ENCODE peak calls at places on chromosomes 7 and 10, in four cellular contexts. One of them, this sample, is unnamed.

GRCh38 chr7:148940702-148941597 is 56.9 kb upstream of the EZH2 start:
- DNase-seq in A549: peak
- DNase-seq in SK-N-SH: peak
- DNase-seq in HepG2: peak
- DNase-seq in this sample: peak

GRCh38 chr10:6133331-6134098 is 44.7 kb downstream of the RBM17 start:
- DNase-seq in A549: no peak
- DNase-seq in SK-N-SH: peak
- DNase-seq in HepG2: no peak
- DNase-seq in this sample: no peak

GRCh38 chr10:102152545-102152890 is 329 bp downstream of the NOLC1 start:
- DNase-seq in A549: no peak
- DNase-seq in SK-N-SH: no peak
- DNase-seq in HepG2: no peak
- DNase-seq in this sample: peak

GRCh38 chr10:29377333-29377961 is 88.6 kb downstream of the LYZL1 start:
- DNase-seq in A549: peak
- DNase-seq in SK-N-SH: peak
- DNase-seq in HepG2: no peak
- DNase-seq in this sample: peak

GRCh38 chr10:125083576-125083920 is 76.8 kb downstream of the CTBP2 start:
- DNase-seq in A549: peak
- DNase-seq in SK-N-SH: no peak
- DNase-seq in HepG2: no peak
- DNase-seq in this sample: peak

GRCh38 chr7:98687331-98687863 is 70.3 kb downstream of the NPTX2 start:
- DNase-seq in A549: no peak
- DNase-seq in SK-N-SH: peak
- DNase-seq in HepG2: no peak
- DNase-seq in this sample: no peak

GRCh38 chr7:76997381-76998262 is 34.5 kb downstream of the SPDYE17 start:
- DNase-seq in A549: no peak
- DNase-seq in SK-N-SH: peak
- DNase-seq in HepG2: no peak
- DNase-seq in this sample: no peak

GRCh38 chr7:103532955-103533354 is 86.9 kb upstream of the SLC26A5 start:
- DNase-seq in A549: no peak
- DNase-seq in SK-N-SH: no peak
- DNase-seq in HepG2: no peak
- DNase-seq in this sample: no peak

GRCh38 chr10:114303556-114303955 is 64.5 kb downstream of the VWA2 start:
- DNase-seq in A549: no peak
- DNase-seq in SK-N-SH: no peak
- DNase-seq in HepG2: no peak
- DNase-seq in this sample: no peak

GRCh38 chr7:100588438-100588837 is 2.3 kb downstream of the FBXO24 start:
- DNase-seq in A549: no peak
- DNase-seq in SK-N-SH: peak
- DNase-seq in HepG2: no peak
- DNase-seq in this sample: peak

GRCh38 chr7:150947761-150948680 is 30.1 kb downstream of the KCNH2 start:
- DNase-seq in A549: no peak
- DNase-seq in SK-N-SH: peak
- DNase-seq in HepG2: no peak
- DNase-seq in this sample: no peak

GRCh38 chr7:1889556-1890181 is 219.6 kb downstream of the ELFN1 start:
- DNase-seq in A549: no peak
- DNase-seq in SK-N-SH: no peak
- DNase-seq in HepG2: no peak
- DNase-seq in this sample: peak

GRCh38 chr7:156220701-156221100 is 408.4 kb upstream of the SHH start:
- DNase-seq in A549: no peak
- DNase-seq in SK-N-SH: no peak
- DNase-seq in HepG2: no peak
- DNase-seq in this sample: no peak

GRCh38 chr7:104366390-104366789 is 38.0 kb downstream of the LHFPL3 start:
- DNase-seq in A549: no peak
- DNase-seq in SK-N-SH: no peak
- DNase-seq in HepG2: no peak
- DNase-seq in this sample: no peak

GRCh38 chr7:3911685-3912084 is 610.6 kb downstream of the SDK1 start:
- DNase-seq in A549: no peak
- DNase-seq in SK-N-SH: no peak
- DNase-seq in HepG2: no peak
- DNase-seq in this sample: peak

GRCh38 chr10:62597226-62597625 is 207.3 kb upstream of the ADO start:
- DNase-seq in A549: no peak
- DNase-seq in SK-N-SH: no peak
- DNase-seq in HepG2: no peak
- DNase-seq in this sample: peak

GRCh38 chr10:62590305-62590704 is 214.2 kb upstream of the ADO start:
- DNase-seq in A549: no peak
- DNase-seq in SK-N-SH: no peak
- DNase-seq in HepG2: no peak
- DNase-seq in this sample: peak

GRCh38 chr10:62589689-62590088 is 214.8 kb upstream of the ADO start:
- DNase-seq in A549: no peak
- DNase-seq in SK-N-SH: no peak
- DNase-seq in HepG2: no peak
- DNase-seq in this sample: peak

GRCh38 chr10:62599161-62599560 is 205.4 kb upstream of the ADO start:
- DNase-seq in A549: no peak
- DNase-seq in SK-N-SH: no peak
- DNase-seq in HepG2: no peak
- DNase-seq in this sample: no peak

GRCh38 chr10:62594093-62594520 is 210.4 kb upstream of the ADO start:
- DNase-seq in A549: peak
- DNase-seq in SK-N-SH: peak
- DNase-seq in HepG2: peak
- DNase-seq in this sample: peak
- TF ChIP-seq SMC3 in A549: peak
- TF ChIP-seq SMC3 in SK-N-SH: peak
- TF ChIP-seq SMC3 in HepG2: peak
- TF ChIP-seq SMC3 in this sample: peak

GRCh38 chr7:20350518-20350951 is 19.8 kb downstream of the ITGB8 start:
- DNase-seq in A549: no peak
- DNase-seq in SK-N-SH: peak
- DNase-seq in HepG2: no peak
- DNase-seq in this sample: no peak
- H3K4me2 ChIP-seq in A549: peak
- H3K4me2 ChIP-seq in SK-N-SH: no peak
- H3K4me2 ChIP-seq in HepG2: no peak
- H3K4me2 ChIP-seq in this sample: no peak

GRCh38 chr7:45089314-45089891 is 634 bp upstream of the NACAD start:
- DNase-seq in A549: peak
- DNase-seq in SK-N-SH: peak
- DNase-seq in HepG2: no peak
- DNase-seq in this sample: peak

GRCh38 chr7:45086348-45087065 is 2.3 kb downstream of the NACAD start:
- DNase-seq in A549: no peak
- DNase-seq in SK-N-SH: no peak
- DNase-seq in HepG2: no peak
- DNase-seq in this sample: no peak

GRCh38 chr7:45088146-45088701 is 545 bp downstream of the NACAD start:
- DNase-seq in A549: no peak
- DNase-seq in SK-N-SH: peak
- DNase-seq in HepG2: no peak
- DNase-seq in this sample: no peak

GRCh38 chr7:45087301-45088145 is 1.2 kb downstream of the NACAD start:
- DNase-seq in A549: no peak
- DNase-seq in SK-N-SH: no peak
- DNase-seq in HepG2: no peak
- DNase-seq in this sample: no peak

GRCh38 chr7:45088821-45089313 is at the start of gene NACAD:
- DNase-seq in A549: peak
- DNase-seq in SK-N-SH: peak
- DNase-seq in HepG2: no peak
- DNase-seq in this sample: peak
- TF ChIP-seq SMC3 in A549: no peak
- TF ChIP-seq SMC3 in SK-N-SH: peak
- TF ChIP-seq SMC3 in HepG2: no peak
- TF ChIP-seq SMC3 in this sample: no peak

DNA sequence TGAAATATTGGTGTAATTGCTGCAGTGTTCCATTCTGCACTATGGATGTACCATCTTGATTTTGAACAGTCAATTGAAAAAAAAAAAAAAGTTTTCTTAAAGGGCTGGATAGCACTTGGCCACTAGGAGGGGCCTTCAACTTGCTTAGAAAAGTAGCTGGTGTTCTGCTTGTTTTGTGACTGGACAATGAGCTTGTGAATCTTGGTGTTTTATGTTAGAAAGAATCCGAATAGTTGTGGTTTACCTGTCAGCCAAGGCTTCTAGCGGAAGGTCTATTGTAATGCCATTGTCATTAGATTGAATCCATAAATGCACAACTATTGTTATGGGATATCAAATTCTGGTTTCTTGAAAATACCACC is 77.1 kb downstream of the BMPER start:
- DNase-seq in A549: no peak
- DNase-seq in SK-N-SH: no peak
- DNase-seq in HepG2: no peak
- DNase-seq in this sample: peak
- H3K4me2 ChIP-seq in A549: no peak
- H3K4me2 ChIP-seq in SK-N-SH: no peak
- H3K4me2 ChIP-seq in HepG2: no peak
- H3K4me2 ChIP-seq in this sample: no peak

DNA sequence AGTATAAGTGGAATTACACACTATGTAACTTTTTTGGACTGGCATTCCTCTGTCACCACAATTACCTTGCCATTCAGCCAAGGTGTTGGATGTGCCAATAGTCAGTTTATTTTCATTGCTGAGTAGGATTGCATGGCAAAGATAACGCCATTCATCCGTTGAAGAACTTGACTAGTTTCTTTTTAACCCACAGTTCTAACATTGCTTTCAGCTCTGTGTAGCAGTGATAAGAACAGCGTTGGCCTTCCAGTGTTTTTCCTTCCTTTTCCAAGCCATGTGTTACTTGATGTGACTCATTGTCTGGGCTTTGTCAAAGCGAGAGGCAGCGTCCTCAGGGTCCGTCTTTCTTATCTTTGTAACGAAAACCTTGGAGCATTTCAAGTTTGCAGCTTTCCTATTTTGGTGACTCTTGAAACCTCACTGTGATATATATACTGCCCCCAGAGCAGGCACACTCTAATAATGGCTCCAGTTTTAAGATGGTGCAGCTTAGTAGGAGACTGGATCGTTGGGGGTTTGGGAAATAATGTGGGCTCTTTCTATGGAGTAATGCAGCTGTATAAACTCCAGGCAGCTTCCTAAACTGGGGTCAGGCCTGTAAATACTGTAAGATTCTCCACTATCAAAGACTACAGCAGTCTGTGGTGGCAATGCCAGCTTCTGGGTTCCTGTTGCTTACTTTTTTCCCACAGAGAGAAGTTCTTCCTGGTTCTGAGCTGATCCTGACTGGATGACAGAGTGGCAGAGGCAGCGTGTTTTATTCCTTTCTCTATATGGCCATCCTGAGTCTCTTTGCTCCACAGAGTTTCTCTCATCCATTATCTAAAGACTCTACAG is 41.7 kb downstream of the AKR1E2 start:
- DNase-seq in A549: no peak
- DNase-seq in SK-N-SH: no peak
- DNase-seq in HepG2: no peak
- DNase-seq in this sample: peak
- TF ChIP-seq SMC3 in A549: no peak
- TF ChIP-seq SMC3 in SK-N-SH: no peak
- TF ChIP-seq SMC3 in HepG2: no peak
- TF ChIP-seq SMC3 in this sample: no peak

GRCh38 chr7:88306590-88307048 is at the start of gene STEAP4:
- DNase-seq in A549: no peak
- DNase-seq in SK-N-SH: no peak
- DNase-seq in HepG2: no peak
- DNase-seq in this sample: peak

GRCh38 chr7:88302486-88302885 is 4.2 kb downstream of the STEAP4 start:
- DNase-seq in A549: no peak
- DNase-seq in SK-N-SH: no peak
- DNase-seq in HepG2: no peak
- DNase-seq in this sample: no peak

GRCh38 chr7:88307412-88307811 is 718 bp upstream of the STEAP4 start:
- DNase-seq in A549: no peak
- DNase-seq in SK-N-SH: no peak
- DNase-seq in HepG2: no peak
- DNase-seq in this sample: no peak

GRCh38 chr7:88307841-88308240 is 1.1 kb upstream of the STEAP4 start:
- DNase-seq in A549: no peak
- DNase-seq in SK-N-SH: no peak
- DNase-seq in HepG2: no peak
- DNase-seq in this sample: no peak

GRCh38 chr7:88305044-88305443 is 1.6 kb downstream of the STEAP4 start:
- DNase-seq in A549: no peak
- DNase-seq in SK-N-SH: no peak
- DNase-seq in HepG2: no peak
- DNase-seq in this sample: no peak
- H3K4me2 ChIP-seq in A549: no peak
- H3K4me2 ChIP-seq in SK-N-SH: no peak
- H3K4me2 ChIP-seq in HepG2: no peak
- H3K4me2 ChIP-seq in this sample: no peak

GRCh38 chr7:35831208-35831607 is 30.4 kb downstream of the SEPTIN7 start:
- DNase-seq in A549: no peak
- DNase-seq in SK-N-SH: no peak
- DNase-seq in HepG2: peak
- DNase-seq in this sample: peak
- TF ChIP-seq SMC3 in A549: no peak
- TF ChIP-seq SMC3 in SK-N-SH: no peak
- TF ChIP-seq SMC3 in HepG2: no peak
- TF ChIP-seq SMC3 in this sample: no peak

This sample was measured in IMR-90.